ENCODE peak calls at places on chromosomes 4 and X, in five cellular contexts. C, N, D, Y and W are unnamed samples.

GRCh38 chrX:153494541-153495361 is at the start of gene BGN:
- DNase-seq in C (no peak), N (peak; percentile 78), D (no peak), Y (peak; percentile 55), W (no peak)

GRCh38 chr4:139857021-139857420 is 191.4 kb downstream of the MGST2 start:
- DNase-seq in C (no peak), N (no peak), D (no peak), Y (no peak), W (no peak)

GRCh38 chrX:133254666-133255065 is 36.5 kb upstream of the TFDP3 start:
- DNase-seq in C (no peak), N (no peak), D (no peak), Y (no peak), W (no peak)

GRCh38 chr4:10629394-10629793 is 55.2 kb downstream of the CLNK start:
- DNase-seq in C (no peak), N (no peak), D (no peak), Y (no peak), W (no peak)

GRCh38 chrX:136780738-136781137 is at the start of gene ARHGEF6:
- DNase-seq in C (no peak), N (no peak), D (peak; percentile 45), Y (no peak), W (peak; percentile 17)

GRCh38 chr4:151581575-151581974 is 172.6 kb downstream of the FHIP1A start:
- DNase-seq in C (no peak), N (no peak), D (no peak), Y (no peak), W (no peak)

GRCh38 chrX:48648299-48648698 is 35.3 kb upstream of the WAS start:
- DNase-seq in C (no peak), N (no peak), D (peak; percentile 31), Y (peak; percentile 50), W (peak; percentile 4)

GRCh38 chr4:27132497-27132896 is 271.9 kb downstream of the STIM2 start:
- DNase-seq in C (no peak), N (no peak), D (no peak), Y (no peak), W (no peak)

GRCh38 chr4:41177016-41177415 is 37.3 kb downstream of the APBB2 start:
- DNase-seq in C (no peak), N (no peak), D (no peak), Y (no peak), W (no peak)

GRCh38 chr4:123393696-123394095 is 2.9 kb upstream of the SPRY1 start:
- DNase-seq in C (no peak), N (no peak), D (no peak), Y (no peak), W (no peak)

GRCh38 chr4:128855656-128856055 is 46.2 kb downstream of the JADE1 start:
- DNase-seq in C (no peak), N (no peak), D (no peak), Y (peak; percentile 35), W (no peak)

GRCh38 chr4:26873391-26874026 is 12.9 kb downstream of the STIM2 start:
- DNase-seq in C (no peak), N (no peak), D (peak; percentile 41), Y (no peak), W (peak; percentile 17)

GRCh38 chrX:31603411-31604120 is 531.7 kb upstream of the FTHL17 start:
- DNase-seq in C (no peak), N (no peak), D (no peak), Y (no peak), W (no peak)

GRCh38 chr4:150250998-150251651 is 172.9 kb downstream of the DCLK2 start:
- DNase-seq in C (no peak), N (no peak), D (no peak), Y (no peak), W (no peak)

GRCh38 chr4:17276821-17277220 is 235.1 kb downstream of the QDPR start:
- DNase-seq in C (no peak), N (peak; percentile 68), D (no peak), Y (no peak), W (no peak)

GRCh38 chrX:119693996-119694451 is 1.1 kb upstream of the SEPTIN6 start:
- DNase-seq in C (no peak), N (no peak), D (no peak), Y (peak; percentile 53), W (no peak)

GRCh38 chr4:157196050-157196449 is 24.5 kb upstream of the GRIA2 start:
- DNase-seq in C (no peak), N (no peak), D (no peak), Y (no peak), W (no peak)

GRCh38 chrX:47936224-47936939 is 67.4 kb downstream of the ZNF182 start:
- DNase-seq in C (no peak), N (no peak), D (no peak), Y (no peak), W (no peak)

GRCh38 chr4:22454216-22454838 is 61.5 kb downstream of the ADGRA3 start:
- DNase-seq in C (no peak), N (no peak), D (no peak), Y (no peak), W (no peak)

GRCh38 chrX:110317079-110317819 is 636 bp downstream of the AMMECR1 start:
- DNase-seq in C (peak; percentile 72), N (no peak), D (peak; percentile 20), Y (peak; percentile 47), W (no peak)

GRCh38 chr4:54942735-54943134 is 182.7 kb downstream of the KDR start:
- DNase-seq in C (no peak), N (no peak), D (no peak), Y (no peak), W (no peak)

DNA sequence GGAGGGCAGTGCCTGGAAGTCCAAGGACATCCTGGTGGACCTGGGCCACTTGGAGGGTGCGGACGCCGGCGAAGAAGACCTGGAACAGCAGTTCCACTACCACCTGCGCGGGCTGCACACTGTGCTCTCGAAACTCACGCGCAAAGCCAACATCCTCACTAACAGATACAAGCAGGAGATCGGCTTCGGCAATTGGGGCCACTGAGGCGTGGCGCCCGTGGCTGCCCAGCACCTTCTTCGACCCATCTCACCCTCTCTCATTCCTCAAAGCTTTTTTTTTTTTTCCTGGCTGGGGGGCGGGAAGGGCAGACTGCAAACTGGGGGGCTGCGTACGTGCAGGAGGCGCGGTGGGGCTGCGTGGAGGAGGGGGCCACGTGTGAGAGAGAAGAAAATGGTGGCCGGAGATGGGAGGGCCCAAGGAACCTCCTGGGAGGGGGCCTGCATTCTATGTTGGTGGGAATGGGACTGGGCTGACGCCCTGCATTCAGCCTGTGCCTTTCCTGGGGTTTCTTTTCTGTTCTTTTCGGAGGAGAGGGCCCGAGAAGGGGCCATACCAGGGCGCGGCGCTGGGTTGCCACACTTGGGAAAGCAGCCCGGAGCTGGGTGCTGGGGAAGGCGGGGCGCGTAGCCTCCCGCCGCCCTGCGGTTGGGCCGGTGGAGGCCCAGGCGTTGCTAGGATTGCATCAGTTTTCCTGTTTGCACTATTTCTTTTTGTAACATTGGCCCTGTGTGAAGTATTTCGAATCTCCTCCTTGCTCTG is 4.2 kb downstream of the MID1IP1 start:
- DNase-seq in C (peak; percentile 84), N (peak; percentile 77), D (peak; percentile 73), Y (peak; percentile 47), W (peak; percentile 25)
- TF ChIP-seq POLR2A in C (no peak), N (no peak), D (peak; percentile 49), Y (no peak), W (peak; percentile 27)

GRCh38 chr4:87079967-87080366 is 140.5 kb downstream of the KLHL8 start:
- DNase-seq in C (no peak), N (no peak), D (no peak), Y (no peak), W (no peak)

GRCh38 chr4:87078987-87079469 is 141.4 kb downstream of the KLHL8 start:
- DNase-seq in C (peak; percentile 85), N (no peak), D (no peak), Y (no peak), W (peak; percentile 56)

GRCh38 chr4:87075876-87076275 is 141.1 kb downstream of the AFF1 start:
- DNase-seq in C (no peak), N (no peak), D (no peak), Y (no peak), W (no peak)

GRCh38 chr4:87076690-87077358 is 142.0 kb downstream of the AFF1 start:
- DNase-seq in C (no peak), N (no peak), D (no peak), Y (no peak), W (no peak)

DNA sequence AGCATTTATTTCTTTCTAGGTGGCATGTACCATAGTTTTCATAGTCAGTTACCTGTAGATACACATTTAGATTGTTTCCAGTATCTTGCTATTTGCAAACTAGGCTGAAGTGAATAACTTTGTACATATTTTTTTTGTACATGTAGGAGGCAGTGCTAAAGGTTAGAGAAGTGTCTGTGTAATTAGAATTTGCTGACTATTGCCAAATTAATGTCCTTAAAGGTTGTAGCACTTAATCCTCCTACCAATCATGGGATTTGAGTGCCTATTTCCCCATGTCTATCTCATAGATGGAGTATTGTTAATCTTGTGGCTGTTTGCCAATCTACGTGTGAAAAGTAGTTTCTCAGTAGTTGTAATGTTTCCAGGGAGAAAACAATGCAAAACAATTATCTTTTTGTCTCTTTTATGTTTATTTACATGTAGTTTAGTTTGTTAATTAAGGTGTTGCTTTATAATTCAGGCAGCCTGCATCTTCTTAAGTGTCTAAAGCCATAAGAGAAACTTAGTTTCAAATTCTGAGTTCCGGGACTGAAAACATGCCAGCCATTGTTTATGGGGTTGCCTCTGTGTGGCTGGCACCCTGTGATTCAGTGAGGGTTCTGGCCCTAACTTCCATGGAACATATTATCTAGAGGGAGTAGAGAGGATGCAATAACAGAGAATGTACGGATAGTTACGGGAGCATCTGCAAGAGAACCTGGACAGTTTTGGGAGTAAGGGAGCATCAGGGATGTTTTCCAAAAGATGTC is 142.4 kb downstream of the KLHL8 start:
- DNase-seq in C (no peak), N (no peak), D (no peak), Y (no peak), W (no peak)
- H3K27ac ChIP-seq in C (peak overlapping the region; percentile 69), N (peak overlapping the region; percentile 67), D (peak overlapping the region; percentile 63), Y (no peak overlapping the region), W (peak overlapping the region; percentile 83)

DNA sequence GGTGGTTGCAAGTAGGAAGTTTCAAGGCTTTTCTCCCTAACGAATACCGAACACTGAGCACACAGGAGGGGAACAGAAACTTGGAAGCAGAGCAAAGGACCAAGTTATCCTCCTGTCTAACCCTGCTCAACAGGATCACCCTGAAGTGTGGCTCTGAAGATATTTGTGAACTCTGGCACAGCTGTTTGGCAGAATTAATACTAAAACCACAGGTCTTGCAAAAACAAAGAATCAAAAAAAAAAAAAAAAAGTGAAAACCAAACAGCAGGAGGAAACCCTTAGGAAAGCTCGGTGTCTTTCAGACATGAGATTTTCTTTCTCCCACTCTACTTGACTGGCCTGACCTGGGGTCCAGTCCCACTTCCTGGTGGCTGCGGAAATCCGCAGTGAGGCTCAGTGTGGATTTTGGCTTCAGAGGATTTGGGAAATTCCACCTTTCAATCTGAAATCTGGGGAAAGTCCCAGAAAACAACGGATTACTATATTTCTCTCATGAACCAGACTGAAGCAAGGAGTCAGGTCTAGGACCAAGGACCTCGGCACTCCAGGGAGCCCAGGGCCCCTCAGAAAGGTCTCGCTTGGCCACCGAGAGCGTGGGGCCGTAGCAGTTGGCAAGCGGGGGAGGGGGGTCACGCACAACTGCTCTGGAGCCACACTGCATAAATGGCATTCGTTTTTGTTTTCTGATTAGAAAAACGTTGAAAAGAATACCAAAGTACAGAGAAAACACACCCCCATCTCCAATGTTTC is 867 bp downstream of the TIFA start:
- DNase-seq in C (no peak), N (peak; percentile 59), D (no peak), Y (no peak), W (no peak)
- TF ChIP-seq POLR2A in C (no peak), N (no peak), D (no peak), Y (no peak), W (no peak)

DNA sequence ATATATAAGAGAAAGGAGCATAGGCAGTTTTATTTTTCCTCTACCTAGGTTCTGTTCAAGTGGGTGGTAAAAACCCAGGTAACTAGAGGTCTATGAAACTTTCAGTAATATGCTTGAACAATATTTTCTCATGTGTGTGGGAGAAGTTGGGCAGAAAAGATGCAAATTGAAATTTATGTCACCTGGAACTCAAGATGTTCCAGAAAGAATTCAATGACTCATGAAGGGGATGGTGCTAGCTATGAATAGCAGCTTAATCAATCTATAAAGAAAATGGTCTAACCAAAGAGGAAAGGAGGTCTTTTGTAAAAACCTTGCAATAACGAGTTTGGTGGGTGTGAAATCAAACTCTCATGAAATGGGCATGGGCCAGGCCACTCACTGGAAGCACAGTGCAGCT is 263.8 kb downstream of the INPP4B start:
- DNase-seq in C (no peak), N (no peak), D (no peak), Y (no peak), W (no peak)
- H3K27ac ChIP-seq in C (no peak overlapping the region), N (no peak overlapping the region), D (no peak overlapping the region), Y (no peak overlapping the region), W (no peak overlapping the region)